ENCODE peak calls at places on chromosomes 5 and 9, in five cellular contexts. K is HepG2, L is SK-N-SH, J is GM12878, W is HCT116. H is an unnamed sample.
A peak's percentile ranks its signal among the peaks of the same experiment; 100 is the strongest.

GRCh38 chr9:109914280-109915027 is 134.5 kb downstream of the PALM2AKAP2 start:
- DNase-seq in K (no peak), L (no peak), J (peak; percentile 71), W (no peak), H (no peak)

GRCh38 chr5:61549530-61549929 is 217.5 kb downstream of the ZSWIM6 start:
- DNase-seq in J (no peak), K (no peak), W (no peak), L (no peak), H (no peak)

GRCh38 chr5:107671742-107672211 is 1.0 kb upstream of the EFNA5 start:
- DNase-seq in W (peak; percentile 47), L (peak; percentile 60), J (no peak), K (no peak), H (no peak)

GRCh38 chr5:127656825-127657224 is 7.9 kb downstream of the CTXN3 start:
- DNase-seq in J (no peak), W (no peak), L (no peak), K (no peak), H (no peak)

GRCh38 chr5:137312060-137312459 is 187.1 kb downstream of the SPOCK1 start:
- DNase-seq in W (no peak), L (no peak), K (no peak), J (no peak), H (no peak)

GRCh38 chr9:4297795-4298254 is 2.0 kb downstream of the GLIS3 start:
- DNase-seq in L (peak; percentile 74), K (peak; percentile 39), J (no peak), W (no peak), H (peak; percentile 10)

GRCh38 chr5:58457040-58457439 is 2.8 kb downstream of the PLK2 start:
- DNase-seq in L (no peak), J (no peak), K (no peak), W (no peak), H (no peak)

GRCh38 chr5:107673368-107674136 is 2.8 kb upstream of the EFNA5 start:
- DNase-seq in J (peak; percentile 59), K (peak; percentile 66), L (peak; percentile 77), W (peak; percentile 86), H (peak; percentile 65)

GRCh38 chr5:74107899-74108298 is 481.9 kb downstream of the ARHGEF28 start:
- DNase-seq in K (no peak), J (no peak), W (no peak), L (no peak), H (no peak)

GRCh38 chr5:132791026-132791425 is 14.0 kb upstream of the SEPTIN8 start:
- DNase-seq in K (no peak), J (no peak), W (no peak), L (no peak), H (no peak)

GRCh38 chr9:121684381-121685145 is 33.1 kb downstream of the DAB2IP start:
- DNase-seq in L (peak; percentile 72), J (no peak), W (no peak), K (no peak), H (peak; percentile 58)

GRCh38 chr5:122880749-122881148 is 35.3 kb downstream of the SNX24 start:
- DNase-seq in K (no peak), J (peak; percentile 26), L (peak; percentile 51), W (no peak), H (no peak)

GRCh38 chr9:116287721-116288120 is 134.1 kb downstream of the PAPPA start:
- DNase-seq in W (no peak), L (no peak), K (no peak), J (no peak), H (no peak)

GRCh38 chr5:180803181-180804128 is 849 bp upstream of the MGAT1 start:
- DNase-seq in L (peak; percentile 41), K (peak; percentile 48), J (peak; percentile 85), W (no peak), H (peak; percentile 60)

GRCh38 chr9:127187231-127187956 is 65.0 kb upstream of the ANGPTL2 start:
- DNase-seq in K (peak; percentile 69), J (no peak), W (peak; percentile 48), L (no peak), H (peak; percentile 79)

GRCh38 chr5:55338092-55338613 is 30.4 kb downstream of the MTREX start:
- DNase-seq in L (no peak), K (no peak), J (no peak), W (no peak), H (no peak)

GRCh38 chr5:177116631-177117373 is 16.8 kb upstream of the NSD1 start:
- DNase-seq in W (no peak), K (no peak), J (no peak), L (no peak), H (peak; percentile 97)

GRCh38 chr5:39192449-39193160 is 26.8 kb downstream of the FYB1 start:
- DNase-seq in W (no peak), L (no peak), J (no peak), K (no peak), H (no peak)

GRCh38 chr5:52961238-52961637 is 27.9 kb upstream of the ITGA2 start:
- DNase-seq in W (no peak), J (no peak), K (no peak), L (no peak), H (no peak)

GRCh38 chr5:52964138-52964537 is 25.0 kb upstream of the ITGA2 start:
- DNase-seq in W (no peak), J (no peak), K (peak; percentile 34), L (no peak), H (no peak)

GRCh38 chr5:52963636-52964035 is 25.5 kb upstream of the ITGA2 start:
- DNase-seq in K (no peak), J (no peak), W (no peak), L (no peak), H (no peak)
- TF ChIP-seq ZBTB33 in K (no peak), J (no peak), W (no peak), L (no peak), H (no peak)

DNA sequence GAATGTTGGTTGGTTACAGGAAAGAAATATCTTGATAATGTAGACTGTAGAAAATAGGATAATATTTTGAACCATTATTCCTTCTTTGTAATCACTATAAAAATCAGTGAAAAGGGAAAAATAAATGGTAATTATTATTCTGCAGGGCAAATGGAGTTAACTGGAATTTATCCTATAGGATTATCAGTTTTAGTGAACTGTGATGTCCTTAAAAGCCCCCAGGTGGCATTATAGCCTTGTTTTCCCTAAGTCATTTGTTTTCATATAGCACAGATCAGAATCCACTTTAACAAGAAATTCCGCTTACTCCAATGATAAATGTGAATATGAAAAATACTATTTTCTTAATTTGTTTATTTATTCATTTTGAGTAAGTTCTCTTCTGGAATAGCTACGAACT is 26.2 kb upstream of the WDR41 start:
- DNase-seq in L (peak; percentile 14), K (peak; percentile 18), W (peak; percentile 23), J (no peak), H (no peak)
- TF ChIP-seq ZBTB33 in L (no peak), K (no peak), W (no peak), J (no peak), H (no peak)

DNA sequence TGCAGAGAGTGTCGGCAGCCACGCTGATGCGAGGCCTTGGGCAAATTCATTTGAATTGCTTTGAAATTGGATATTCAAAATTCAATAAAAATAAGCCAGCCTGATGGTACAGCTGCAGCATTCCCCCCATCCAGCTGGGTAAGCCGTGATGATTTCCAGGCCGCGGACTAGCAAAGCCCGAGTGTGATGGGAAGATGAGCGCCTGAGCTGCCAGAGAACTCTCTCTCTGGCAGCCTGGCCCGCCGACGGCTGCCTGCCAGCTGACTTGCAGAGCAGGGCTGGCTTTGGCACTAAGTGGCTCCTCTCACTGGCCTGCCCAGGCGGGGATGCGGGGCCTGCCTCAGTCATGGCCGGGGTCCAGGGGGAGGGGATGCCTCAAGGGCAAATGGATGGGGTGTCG is 268.3 kb upstream of the WWC1 start:
- DNase-seq in W (no peak), K (no peak), L (peak; percentile 87), J (no peak), H (no peak)
- TF ChIP-seq ZBTB33 in W (no peak), K (no peak), L (no peak), J (no peak), H (no peak)

GRCh38 chr9:136942881-136943230 is 1.7 kb downstream of the FBXW5 start:
- DNase-seq in W (no peak), L (no peak), K (no peak), J (no peak), H (no peak)

GRCh38 chr9:136942112-136942880 is 2.2 kb downstream of the FBXW5 start:
- DNase-seq in K (no peak), J (no peak), L (no peak), W (no peak), H (peak; percentile 53)

GRCh38 chr9:136944519-136945332 is at the start of the genes C8G and FBXW5:
- DNase-seq in W (peak; percentile 80), L (peak; percentile 100), J (peak; percentile 72), K (peak; percentile 87), H (peak; percentile 96)

GRCh38 chr9:136944094-136944518 is 432 bp downstream of the FBXW5 start:
- DNase-seq in W (no peak), K (no peak), L (peak; percentile 90), J (no peak), H (peak; percentile 71)

GRCh38 chr9:136943291-136944093 is 1.0 kb downstream of the FBXW5 start:
- DNase-seq in K (no peak), J (no peak), L (peak; percentile 79), W (no peak), H (peak; percentile 55)
- TF ChIP-seq ZBTB33 in K (no peak), J (no peak), L (no peak), W (no peak), H (no peak)

GRCh38 chr9:89752154-89752553 is 147.3 kb downstream of the GADD45G start:
- DNase-seq in J (no peak), K (no peak), W (no peak), L (no peak), H (no peak)

GRCh38 chr9:89753472-89754055 is 148.8 kb downstream of the GADD45G start:
- DNase-seq in J (no peak), L (no peak), K (no peak), W (no peak), H (no peak)

GRCh38 chr9:89755835-89756234 is 151.0 kb downstream of the GADD45G start:
- DNase-seq in W (no peak), L (no peak), K (no peak), J (no peak), H (no peak)

GRCh38 chr9:89756891-89757537 is 152.2 kb downstream of the GADD45G start:
- DNase-seq in W (no peak), L (no peak), K (no peak), J (no peak), H (no peak)

DNA sequence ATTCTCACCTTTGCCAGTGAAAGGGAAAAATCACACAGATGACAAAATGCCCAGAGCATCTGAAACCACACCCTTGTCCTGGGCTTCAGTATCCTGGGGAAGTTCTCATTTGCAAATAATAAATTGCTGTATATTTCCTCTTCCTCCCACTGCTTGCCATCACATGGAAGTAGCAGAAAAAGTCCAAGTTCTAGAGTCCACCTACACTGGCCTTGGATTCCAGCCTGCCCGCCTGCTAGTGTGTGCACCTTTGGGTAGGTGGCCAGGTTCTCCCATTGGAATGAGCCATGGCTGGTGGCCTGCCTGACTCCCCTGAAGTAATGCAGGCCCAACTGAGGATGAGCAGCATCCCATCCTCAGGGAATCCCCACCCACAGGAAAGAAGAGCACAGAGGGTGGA is 149.4 kb downstream of the GADD45G start:
- DNase-seq in L (no peak), W (no peak), J (no peak), K (no peak), H (no peak)
- TF ChIP-seq ZBTB33 in L (no peak), W (no peak), J (no peak), K (no peak), H (no peak)

DNA sequence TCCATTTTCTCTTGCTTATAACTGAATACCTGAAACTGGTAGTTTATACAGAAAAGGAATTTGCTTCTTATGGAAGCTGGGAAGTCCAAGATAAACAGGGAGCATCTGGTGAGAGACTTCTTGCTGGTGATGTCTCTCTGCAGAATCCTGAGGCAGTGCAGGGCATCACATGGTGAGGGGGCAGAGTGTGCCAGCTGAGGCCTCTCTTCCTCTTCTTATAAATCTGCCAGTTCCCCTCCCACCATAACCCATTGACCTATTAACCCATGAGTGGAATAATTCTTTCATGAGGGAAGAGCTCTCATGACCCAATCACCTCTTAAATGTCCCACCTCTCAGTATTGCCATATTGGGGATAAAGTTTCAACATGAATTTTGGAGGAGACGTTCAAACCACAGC is 466.4 kb downstream of the GADD45G start:
- DNase-seq in W (no peak), L (no peak), K (no peak), J (no peak), H (no peak)
- TF ChIP-seq ZBTB33 in W (no peak), L (no peak), K (no peak), J (no peak), H (no peak)

H was measured in K562.